ENCODE peak calls at places on chromosomes 4 and X, in six cellular contexts. M is psoas muscle, U is fibroblast of mammary gland, W is PC-9, G is LNCaP clone FGC, T is HCT116. B is an unnamed sample.

GRCh38 chrX:10482262-10482661 is 138.1 kb downstream of the MID1 start:
- DNase-seq in M (no peak), U (no peak), W (no peak), G (no peak), T (no peak), B (peak; percentile 37)

GRCh38 chr4:184316821-184317220 is 99.1 kb upstream of the ENPP6 start:
- DNase-seq in M (no peak), U (no peak), W (no peak), G (no peak), T (no peak), B (no peak)

GRCh38 chr4:38324861-38325451 is 339.0 kb upstream of the KLF3 start:
- DNase-seq in M (no peak), U (no peak), W (no peak), G (no peak), T (no peak), B (no peak)

GRCh38 chr4:147678121-147678520 is 5.8 kb downstream of the PRMT9 start:
- DNase-seq in M (no peak), U (no peak), W (no peak), G (no peak), T (no peak), B (no peak)

GRCh38 chr4:123653211-123653610 is 256.6 kb downstream of the SPRY1 start:
- DNase-seq in M (no peak), U (no peak), W (no peak), G (no peak), T (no peak), B (no peak)

GRCh38 chr4:100359433-100359832 is 158.4 kb downstream of the EMCN start:
- DNase-seq in M (no peak), U (no peak), W (no peak), G (no peak), T (no peak), B (no peak)

GRCh38 chrX:21375795-21376069 is 1.5 kb downstream of the CNKSR2 start:
- DNase-seq in M (no peak), U (no peak), W (no peak), G (no peak), T (no peak), B (no peak)

GRCh38 chrX:64975491-64975890 is 759 bp downstream of the ZC4H2 start:
- DNase-seq in M (peak; percentile 53), U (peak; percentile 12), W (no peak), G (peak; percentile 6), T (no peak), B (peak; percentile 13)

GRCh38 chr4:47839259-47839658 is 1.4 kb upstream of the CORIN start:
- DNase-seq in M (no peak), U (peak; percentile 93), W (no peak), G (no peak), T (no peak), B (no peak)

GRCh38 chrX:22758807-22759481 is 240.8 kb upstream of the DDX53 start:
- DNase-seq in M (no peak), U (no peak), W (no peak), G (no peak), T (no peak), B (no peak)

GRCh38 chrX:42739771-42740170 is 38.2 kb downstream of the PPP1R2C start:
- DNase-seq in M (no peak), U (no peak), W (no peak), G (no peak), T (no peak), B (no peak)

GRCh38 chrX:40504801-40505605 is 75.8 kb upstream of the ATP6AP2 start:
- DNase-seq in M (no peak), U (peak; percentile 50), W (no peak), G (no peak), T (no peak), B (no peak)

GRCh38 chrX:154443479-154443910 is 446 bp upstream of the FAM50A start:
- DNase-seq in M (no peak), U (no peak), W (no peak), G (no peak), T (no peak), B (no peak)

GRCh38 chr4:145098675-145099037 is 545 bp downstream of the ABCE1 start:
- DNase-seq in M (no peak), U (peak; percentile 75), W (peak; percentile 55), G (no peak), T (peak; percentile 23), B (no peak)

GRCh38 chrX:68942141-68942540 is 113.3 kb downstream of the EFNB1 start:
- DNase-seq in M (no peak), U (no peak), W (no peak), G (peak; percentile 27), T (no peak), B (no peak)

GRCh38 chr4:162682651-162683050 is 484.0 kb downstream of the NAF1 start:
- DNase-seq in M (no peak), U (no peak), W (no peak), G (no peak), T (no peak), B (no peak)

GRCh38 chr4:15964159-15964558 is 1.2 kb upstream of the FGFBP2 start:
- DNase-seq in M (no peak), U (no peak), W (no peak), G (no peak), T (no peak), B (no peak)
- TF ChIP-seq CTCF in M (no peak), U (peak; percentile 4), W (no peak), G (peak; percentile 28), T (peak; percentile 30), B (no peak)

DNA sequence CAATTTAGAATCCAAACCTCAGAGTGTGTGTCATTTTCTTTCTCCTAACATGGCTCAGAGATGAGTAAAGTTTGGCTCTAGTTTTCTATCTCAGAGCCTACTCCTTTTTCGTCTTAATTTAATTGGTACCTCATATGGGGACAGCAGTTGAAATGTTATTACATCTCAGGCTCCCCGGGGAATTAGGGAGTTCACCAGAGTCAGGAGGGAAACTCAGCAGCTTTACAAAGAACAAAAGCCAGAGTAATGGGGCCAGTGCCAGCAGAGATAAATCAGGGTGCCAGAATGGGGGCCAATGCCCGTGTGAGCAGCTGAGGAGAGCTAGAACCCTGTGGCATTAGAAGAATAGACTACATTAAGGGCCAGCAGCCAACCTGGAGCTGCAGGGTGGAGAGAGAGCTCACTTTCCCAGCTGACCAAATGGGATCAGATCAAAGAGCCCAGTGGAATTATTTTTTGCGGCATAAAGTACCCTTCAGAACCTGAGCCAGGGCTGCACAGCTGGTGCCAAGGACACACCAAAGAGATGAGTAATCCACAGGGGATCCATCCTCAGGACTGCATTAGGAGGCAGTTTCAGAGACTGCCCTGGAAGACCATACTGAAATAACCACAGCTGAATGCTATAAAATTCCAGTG is 207.1 kb upstream of the DKK2 start:
- DNase-seq in M (no peak), U (peak; percentile 53), W (no peak), G (no peak), T (no peak), B (no peak)
- H3K4me3 ChIP-seq in M (no peak overlapping the region), U (no peak overlapping the region), W (no peak overlapping the region), G (no peak overlapping the region), T (no peak overlapping the region), B (no peak overlapping the region)

GRCh38 chrX:8783100-8784098 is 17.8 kb downstream of the FAM9A start:
- DNase-seq in M (no peak), U (peak; percentile 3), W (no peak), G (no peak), T (no peak), B (no peak)
- TF ChIP-seq CTCF in M (no peak), U (peak; percentile 32), W (peak; percentile 47), G (peak; percentile 78), T (peak; percentile 24), B (peak; percentile 48)

DNA sequence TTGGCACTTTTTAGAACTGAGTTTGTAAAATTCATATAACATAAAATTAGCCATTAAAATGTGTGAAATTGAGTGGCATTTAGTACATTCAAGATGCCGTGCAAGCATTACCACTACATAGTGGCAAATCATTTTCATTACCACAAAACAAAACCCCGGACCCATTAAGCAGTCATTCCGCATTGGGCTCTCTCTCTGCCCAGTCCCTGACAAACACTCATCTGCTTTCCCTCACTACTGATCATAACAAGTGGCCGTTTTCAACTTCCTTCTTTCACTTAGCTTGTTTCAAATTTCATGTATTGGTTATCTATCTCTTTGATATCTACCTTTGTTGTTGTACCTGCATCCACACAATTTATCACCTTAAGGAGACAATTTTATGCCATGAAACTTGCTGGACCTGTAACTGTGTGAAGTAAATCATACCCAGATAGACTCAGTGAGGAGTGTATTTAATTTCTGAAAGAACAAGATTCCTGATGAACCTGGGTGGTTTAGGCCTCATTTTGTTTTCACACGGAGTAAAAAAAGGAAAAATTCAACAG is 202.1 kb downstream of the OR13H1 start:
- DNase-seq in M (no peak), U (no peak), W (no peak), G (no peak), T (no peak), B (no peak)
- H3K4me3 ChIP-seq in M (peak overlapping the region; percentile 72), U (no peak overlapping the region), W (no peak overlapping the region), G (no peak overlapping the region), T (no peak overlapping the region), B (no peak overlapping the region)

GRCh38 chr4:3807311-3807710 is 41.1 kb downstream of the ADRA2C start:
- DNase-seq in M (no peak), U (no peak), W (no peak), G (no peak), T (no peak), B (no peak)
- TF ChIP-seq CTCF in M (no peak), U (no peak), W (no peak), G (no peak), T (no peak), B (no peak)

DNA sequence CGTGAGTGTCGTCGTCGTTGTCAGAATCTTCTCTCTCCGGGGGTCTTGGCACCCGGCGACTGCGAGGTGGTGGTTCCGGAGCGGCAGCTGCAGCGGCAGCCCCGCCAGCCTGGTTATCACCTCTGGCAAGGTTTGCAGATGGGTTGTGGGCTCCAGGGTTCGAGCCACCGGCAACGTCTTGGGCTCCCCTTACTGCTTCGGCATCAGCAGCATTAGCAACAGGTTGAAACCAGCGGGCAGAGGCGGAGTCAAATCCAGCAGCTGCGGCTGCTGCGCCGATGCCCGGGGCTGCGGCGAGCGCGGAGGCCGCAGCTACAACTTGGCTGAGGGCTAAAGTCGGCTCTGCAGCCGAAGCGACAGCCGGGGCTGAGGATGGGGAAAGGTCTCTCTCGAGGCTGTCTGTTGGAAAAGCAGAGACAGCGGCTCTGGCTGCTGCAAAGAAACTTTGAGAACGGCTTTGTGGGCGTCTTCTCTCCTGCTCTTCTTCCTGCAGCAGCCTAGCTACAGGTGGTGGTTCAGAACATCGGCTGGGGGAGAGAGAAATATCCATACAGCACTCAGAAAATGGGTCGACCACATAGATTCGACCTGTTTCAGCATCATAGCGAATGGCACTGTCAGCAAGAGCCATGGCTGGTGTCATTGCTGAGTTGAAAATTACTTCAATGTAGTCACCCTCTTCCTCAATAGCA is 3.6 kb downstream of the IRS4 start:
- DNase-seq in M (no peak), U (no peak), W (no peak), G (no peak), T (no peak), B (no peak)
- H3K4me3 ChIP-seq in M (no peak overlapping the region), U (no peak overlapping the region), W (no peak overlapping the region), G (no peak overlapping the region), T (no peak overlapping the region), B (no peak overlapping the region)

GRCh38 chrX:47226531-47227333 is 6.1 kb upstream of the USP11 start:
- DNase-seq in M (no peak), U (no peak), W (no peak), G (no peak), T (no peak), B (no peak)
- TF ChIP-seq CTCF in M (no peak), U (no peak), W (no peak), G (no peak), T (no peak), B (no peak)

DNA sequence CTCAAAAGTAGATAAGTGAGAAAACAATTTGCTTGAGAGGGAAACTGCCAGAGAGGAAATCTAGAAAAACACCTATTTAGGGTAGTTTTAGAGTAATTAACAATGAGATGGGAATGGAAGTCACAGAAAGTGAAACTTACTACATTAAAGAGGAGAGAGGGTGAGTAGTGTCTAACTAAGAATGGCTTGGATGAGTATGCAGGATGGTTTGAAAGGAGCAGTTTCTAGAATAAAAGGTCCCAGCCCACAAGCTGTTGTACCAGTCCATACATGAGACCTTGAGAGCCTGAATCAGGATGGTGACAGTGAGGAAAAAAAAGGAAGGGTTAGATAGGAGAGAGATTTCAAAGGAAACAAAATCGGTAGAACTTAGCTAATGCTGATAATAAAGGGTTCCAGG is 1.3 kb downstream of the GAR1 start:
- DNase-seq in M (no peak), U (no peak), W (no peak), G (no peak), T (no peak), B (no peak)
- H3K4me3 ChIP-seq in M (peak overlapping the region; percentile 92), U (peak overlapping the region; percentile 99), W (peak overlapping the region; percentile 90), G (peak overlapping the region; percentile 78), T (peak overlapping the region; percentile 81), B (no peak overlapping the region)